ENCODE peak calls at places on chromosomes 4 and X, in six cellular contexts. U is GM12865, F is osteoblast, X is uterus, C is fibroblast of mammary gland, M is mesenchymal stem cell. E is an unnamed sample.
A peak's percentile ranks its signal among the peaks of the same experiment; 100 is the strongest.

GRCh38 chr4:39047691-39048090 is 14.3 kb upstream of the KLHL5 start:
- DNase-seq in U (no peak), F (no peak), X (no peak), C (no peak), M (peak; percentile 18), E (peak; percentile 52)

GRCh38 chr4:105603158-105603557 is 50.7 kb downstream of the ARHGEF38 start:
- DNase-seq in U (no peak), F (no peak), X (no peak), C (no peak), M (no peak), E (no peak)

GRCh38 chr4:11297201-11297600 is 131.5 kb downstream of the HS3ST1 start:
- DNase-seq in U (no peak), F (no peak), X (no peak), C (peak; percentile 17), M (no peak), E (no peak)

GRCh38 chr4:15042529-15043167 is 40.4 kb downstream of the CPEB2 start:
- DNase-seq in U (no peak), F (peak; percentile 25), X (no peak), C (no peak), M (no peak), E (peak; percentile 60)

GRCh38 chr4:93788712-93789111 is 39.8 kb upstream of the ATOH1 start:
- DNase-seq in U (peak; percentile 31), F (peak; percentile 21), X (no peak), C (peak; percentile 9), M (peak; percentile 6), E (peak; percentile 61)

GRCh38 chr4:85681194-85681803 is 206.3 kb downstream of the ARHGAP24 start:
- DNase-seq in U (peak; percentile 17), F (peak; percentile 74), X (no peak), C (peak; percentile 97), M (peak; percentile 96), E (peak; percentile 99)

GRCh38 chrX:71482228-71482958 is 50.5 kb upstream of the OGT start:
- DNase-seq in U (no peak), F (no peak), X (no peak), C (no peak), M (no peak), E (no peak)

GRCh38 chr4:81622028-81622427 is 150.3 kb upstream of the RASGEF1B start:
- DNase-seq in U (no peak), F (no peak), X (no peak), C (no peak), M (no peak), E (no peak)

GRCh38 chr4:93894995-93895394 is 66.4 kb downstream of the ATOH1 start:
- DNase-seq in U (no peak), F (no peak), X (no peak), C (no peak), M (no peak), E (no peak)

GRCh38 chr4:11151500-11151899 is 277.2 kb downstream of the HS3ST1 start:
- DNase-seq in U (peak; percentile 47), F (no peak), X (no peak), C (no peak), M (no peak), E (no peak)

DNA sequence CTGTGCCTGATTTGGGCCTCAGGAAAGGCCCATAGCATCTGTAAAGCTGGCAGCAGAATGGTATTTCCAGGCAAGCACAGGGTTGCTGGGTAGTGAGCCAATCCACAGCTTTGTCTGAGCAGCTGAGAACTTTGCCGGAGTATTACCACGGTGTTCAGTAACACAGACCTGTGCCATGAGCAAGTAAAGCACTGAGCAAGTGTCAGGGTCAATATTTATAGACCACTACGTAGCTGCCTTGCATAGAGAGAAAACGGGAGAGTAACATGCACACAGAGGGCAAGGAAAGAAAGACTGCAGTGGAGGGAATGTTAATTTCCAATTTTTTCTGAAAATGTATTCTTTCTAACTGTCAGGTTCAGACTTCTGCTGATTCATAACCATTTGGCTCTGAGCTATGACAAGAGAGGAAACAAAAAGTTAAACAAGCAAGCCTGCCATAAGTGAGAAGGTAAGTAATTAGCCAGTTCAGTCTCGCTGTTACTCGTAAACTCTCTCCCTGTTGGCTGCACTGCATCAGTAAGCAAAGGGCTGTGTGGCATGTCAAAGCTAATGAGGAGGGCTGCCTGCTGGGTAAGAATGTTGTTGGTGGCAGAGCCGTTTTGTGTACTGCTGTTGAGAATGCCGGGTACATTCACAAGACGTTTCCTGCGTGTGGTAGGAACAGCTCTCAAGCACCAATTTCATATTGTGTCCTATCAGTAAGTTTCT is 238.1 kb downstream of the BMPR1B start:
- DNase-seq in U (no peak), F (no peak), X (no peak), C (peak; percentile 25), M (peak; percentile 12), E (peak; percentile 43)
- H3K4me3 ChIP-seq in U (no peak overlapping the region), F (peak overlapping the region; percentile 54), X (peak overlapping the region; percentile 9), C (no peak overlapping the region), M (no peak overlapping the region), E (no peak overlapping the region)

GRCh38 chrX:20267924-20268701 is 1.4 kb upstream of the RPS6KA3 start:
- DNase-seq in U (no peak), F (peak; percentile 74), X (peak; percentile 61), C (no peak), M (peak; percentile 59), E (peak; percentile 55)
- H3K4me3 ChIP-seq in U (peak overlapping the region; percentile 87), F (peak overlapping the region; percentile 79), X (peak overlapping the region; percentile 65), C (peak overlapping the region; percentile 48), M (peak overlapping the region; percentile 53), E (peak overlapping the region; percentile 69)

GRCh38 chrX:10160221-10160620 is 3.4 kb downstream of the CLCN4 start:
- DNase-seq in U (no peak), F (peak; percentile 34), X (no peak), C (no peak), M (no peak), E (no peak)

GRCh38 chrX:10159069-10159468 is 2.3 kb downstream of the CLCN4 start:
- DNase-seq in U (no peak), F (peak; percentile 27), X (no peak), C (no peak), M (no peak), E (no peak)

GRCh38 chrX:10157032-10157341 is 212 bp downstream of the CLCN4 start:
- DNase-seq in U (no peak), F (peak; percentile 42), X (no peak), C (no peak), M (no peak), E (no peak)

GRCh38 chrX:10157545-10157944 is 770 bp downstream of the CLCN4 start:
- DNase-seq in U (no peak), F (peak; percentile 89), X (no peak), C (no peak), M (peak; percentile 42), E (peak; percentile 60)

GRCh38 chrX:10158279-10158939 is 1.6 kb downstream of the CLCN4 start:
- DNase-seq in U (no peak), F (peak; percentile 77), X (peak; percentile 29), C (no peak), M (peak; percentile 5), E (no peak)
- H3K4me3 ChIP-seq in U (no peak overlapping the region), F (peak overlapping the region; percentile 70), X (peak overlapping the region; percentile 14), C (no peak overlapping the region), M (peak overlapping the region; percentile 43), E (peak overlapping the region; percentile 58)

DNA sequence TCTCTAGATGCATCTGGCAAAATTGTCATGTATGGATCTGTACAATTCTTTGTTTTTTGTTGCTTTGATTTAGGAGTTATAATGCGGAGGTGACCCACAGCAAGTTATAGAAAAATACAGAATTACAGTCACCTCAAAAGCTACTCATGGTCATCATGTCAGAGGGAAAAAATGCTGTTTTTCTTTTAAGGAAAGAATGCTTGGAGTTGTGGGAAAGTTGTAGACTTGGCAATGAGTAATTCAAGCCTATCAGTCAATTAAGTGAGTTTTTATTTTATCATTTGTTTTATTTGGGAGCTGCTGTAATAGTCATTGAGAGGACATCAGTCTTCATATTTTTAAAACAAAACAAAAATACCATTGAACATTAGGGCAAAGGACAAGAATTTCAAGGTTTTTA is 16.4 kb downstream of the FHL1 start:
- DNase-seq in U (no peak), F (no peak), X (no peak), C (peak; percentile 40), M (peak; percentile 47), E (no peak)
- H3K4me3 ChIP-seq in U (no peak overlapping the region), F (no peak overlapping the region), X (no peak overlapping the region), C (no peak overlapping the region), M (no peak overlapping the region), E (no peak overlapping the region)

GRCh38 chr4:67475155-67475554 is 70.1 kb downstream of the CENPC start:
- DNase-seq in U (no peak), F (no peak), X (no peak), C (no peak), M (no peak), E (no peak)
- H3K4me3 ChIP-seq in U (no peak overlapping the region), F (no peak overlapping the region), X (no peak overlapping the region), C (no peak overlapping the region), M (no peak overlapping the region), E (no peak overlapping the region)